ENCODE peak calls at places on chromosomes 1 and 21, in eight cellular contexts. V, K, G, C, Y, R, U and L are unnamed samples.

GRCh38 chr1:56045062-56045461 is 534.3 kb downstream of the PLPP3 start:
- DNase-seq in Y (no peak), C (no peak), U (no peak), V (no peak), K (no peak), R (no peak), G (no peak), L (no peak)

GRCh38 chr1:14765773-14766172 is 167.3 kb downstream of the KAZN start:
- DNase-seq in Y (no peak), U (no peak), C (no peak), V (no peak), G (no peak), R (no peak), K (no peak), L (no peak)

GRCh38 chr1:79197421-79197820 is 190.9 kb upstream of the ADGRL4 start:
- DNase-seq in K (peak; percentile 75), U (peak; percentile 65), Y (no peak), G (peak; percentile 49), V (no peak), C (peak; percentile 55), R (no peak), L (peak; percentile 19)

GRCh38 chr1:22971161-22972062 is 1.3 kb downstream of the LACTBL1 start:
- DNase-seq in C (peak; percentile 14), U (peak; percentile 25), Y (no peak), K (peak; percentile 17), R (no peak), V (no peak), G (peak; percentile 12), L (no peak)

GRCh38 chr21:37079211-37079824 is 6.3 kb downstream of the TTC3 start:
- DNase-seq in R (peak; percentile 20), Y (no peak), K (no peak), C (peak; percentile 28), V (no peak), G (no peak), U (no peak), L (no peak)

GRCh38 chr1:157377216-157377821 is 175.0 kb downstream of the FCRL5 start:
- DNase-seq in R (peak; percentile 55), G (peak; percentile 37), K (peak; percentile 56), V (no peak), C (peak; percentile 83), Y (no peak), U (peak; percentile 38), L (peak; percentile 1)

GRCh38 chr1:16141573-16142336 is 14.1 kb downstream of the EPHA2 start:
- DNase-seq in V (no peak), U (peak; percentile 51), K (no peak), C (no peak), G (no peak), R (no peak), Y (no peak), L (no peak)

GRCh38 chr1:93007941-93008577 is 46.8 kb upstream of the DIPK1A start:
- DNase-seq in G (no peak), Y (no peak), K (peak; percentile 47), V (no peak), U (peak; percentile 76), C (no peak), R (no peak), L (no peak)

GRCh38 chr1:14310491-14310890 is 288.0 kb upstream of the KAZN start:
- DNase-seq in U (no peak), R (no peak), V (no peak), C (no peak), Y (no peak), G (no peak), K (no peak), L (no peak)

GRCh38 chr21:34928637-34929036 is 120.5 kb downstream of the RUNX1 start:
- DNase-seq in R (no peak), U (no peak), G (no peak), C (no peak), Y (no peak), K (no peak), V (no peak), L (no peak)

GRCh38 chr1:185603158-185603557 is 131.0 kb upstream of the HMCN1 start:
- DNase-seq in U (no peak), R (peak; percentile 1), C (no peak), K (no peak), V (no peak), Y (no peak), G (no peak), L (no peak)

GRCh38 chr1:6506210-6507036 is 15.0 kb upstream of the PLEKHG5 start:
- DNase-seq in C (no peak), R (no peak), V (no peak), G (no peak), K (no peak), Y (no peak), U (no peak), L (no peak)

GRCh38 chr1:10644307-10645128 is 151.9 kb downstream of the CASZ1 start:
- DNase-seq in V (no peak), K (peak; percentile 40), C (no peak), G (peak; percentile 32), U (peak; percentile 12), Y (no peak), R (no peak), L (no peak)

GRCh38 chr1:66532798-66533783 is 862 bp upstream of the SGIP1 start:
- DNase-seq in V (peak; percentile 91), C (peak; percentile 62), K (peak; percentile 93), U (peak; percentile 74), R (no peak), Y (peak; percentile 54), G (peak; percentile 77), L (no peak)

GRCh38 chr1:77732090-77732489 is 27.6 kb downstream of the USP33 start:
- DNase-seq in K (no peak), G (no peak), V (no peak), U (no peak), R (no peak), Y (no peak), C (no peak), L (no peak)

GRCh38 chr1:238488406-238488805 is 597.7 kb upstream of the ZP4 start:
- DNase-seq in Y (no peak), C (no peak), U (no peak), G (peak; percentile 17), V (no peak), R (no peak), K (peak; percentile 29), L (no peak)

GRCh38 chr1:150807674-150808073 is 386 bp downstream of the CTSK start:
- DNase-seq in C (no peak), U (peak; percentile 25), Y (no peak), R (no peak), V (no peak), G (peak; percentile 40), K (peak; percentile 18), L (no peak)

GRCh38 chr1:234660536-234661133 is 50.7 kb upstream of the IRF2BP2 start:
- DNase-seq in V (no peak), K (no peak), C (no peak), U (no peak), R (no peak), Y (no peak), G (no peak), L (no peak)

GRCh38 chr1:15757575-15758401 is 807 bp upstream of the FBLIM1 start:
- DNase-seq in K (peak; percentile 33), U (peak; percentile 48), G (no peak), R (no peak), V (no peak), C (peak; percentile 77), Y (no peak), L (no peak)

GRCh38 chr1:202165267-202165941 is 5.0 kb upstream of the PTPN7 start:
- DNase-seq in G (no peak), U (no peak), Y (no peak), R (no peak), C (peak; percentile 43), V (no peak), K (no peak), L (no peak)

GRCh38 chr1:205590777-205591513 is 40.9 kb downstream of the ELK4 start:
- DNase-seq in K (no peak), G (no peak), V (no peak), U (no peak), C (no peak), R (no peak), Y (no peak), L (no peak)

GRCh38 chr21:42433946-42434551 is 30.3 kb downstream of the UBASH3A start:
- DNase-seq in Y (no peak), R (no peak), V (no peak), U (no peak), C (no peak), G (no peak), K (no peak), L (no peak)

GRCh38 chr1:87512431-87512830 is 183.8 kb downstream of the LMO4 start:
- DNase-seq in U (peak; percentile 10), G (no peak), R (no peak), Y (no peak), K (no peak), V (no peak), C (no peak), L (no peak)

GRCh38 chr1:167263784-167264464 is 43.2 kb downstream of the POU2F1 start:
- DNase-seq in K (no peak), U (no peak), R (peak; percentile 27), C (no peak), G (no peak), V (no peak), Y (no peak), L (no peak)

GRCh38 chr1:203439086-203439620 is 36.5 kb upstream of the PRELP start:
- DNase-seq in V (no peak), C (no peak), R (no peak), K (no peak), U (peak; percentile 16), G (peak; percentile 27), Y (no peak), L (no peak)

GRCh38 chr1:231211005-231211857 is 29.8 kb upstream of the GNPAT start:
- DNase-seq in U (peak; percentile 69), G (peak; percentile 66), Y (peak; percentile 4), V (peak; percentile 27), K (peak; percentile 67), C (peak; percentile 94), R (peak; percentile 93), L (peak; percentile 5)

GRCh38 chr1:225578247-225578646 is 74.7 kb downstream of the ENAH start:
- DNase-seq in Y (no peak), V (no peak), U (no peak), C (no peak), R (no peak), K (no peak), G (peak; percentile 26), L (no peak)

GRCh38 chr1:212261361-212261929 is 23.8 kb upstream of the PPP2R5A start:
- DNase-seq in K (no peak), G (no peak), R (no peak), Y (no peak), U (no peak), V (no peak), C (peak; percentile 28), L (no peak)
- TF ChIP-seq CTCF in K (no peak), G (no peak), R (no peak), Y (no peak), U (no peak), V (no peak), C (no peak), L (no peak)

GRCh38 chr1:31759266-31760023 is 4.7 kb downstream of the ADGRB2 start:
- DNase-seq in K (peak; percentile 18), G (no peak), U (no peak), V (no peak), Y (no peak), C (peak; percentile 33), R (no peak), L (no peak)
- TF ChIP-seq CTCF in K (no peak), G (no peak), U (no peak), V (no peak), Y (no peak), C (peak; percentile 46), R (no peak), L (no peak)

GRCh38 chr1:38964140-38964548 is 22.5 kb upstream of the RHBDL2 start:
- DNase-seq in G (no peak), R (peak; percentile 32), K (no peak), V (no peak), C (peak; percentile 53), U (no peak), Y (no peak), L (no peak)
- TF ChIP-seq CTCF in G (no peak), R (peak; percentile 66), K (peak; percentile 7), V (no peak), C (peak; percentile 81), U (peak; percentile 8), Y (peak; percentile 3), L (no peak)

GRCh38 chr1:36208978-36209708 is 15.1 kb upstream of the THRAP3 start:
- DNase-seq in U (peak; percentile 55), C (no peak), G (peak; percentile 28), K (no peak), V (no peak), R (no peak), Y (no peak), L (no peak)
- TF ChIP-seq CTCF in U (no peak), C (no peak), G (no peak), K (no peak), V (no peak), R (no peak), Y (no peak), L (no peak)